ENCODE peak calls at places on chromosomes 5 and 9, in six cellular contexts. One of them, this sample, is unnamed.

GRCh38 chr9:121862371-121862970 is 211.0 kb downstream of the DAB2IP start:
- DNase-seq in HFFc6: no peak
- DNase-seq in activated naive CD4-positive, alpha-beta T cell: no peak
- DNase-seq in tibial artery: no peak
- DNase-seq in NCI-H1048: no peak
- DNase-seq in stimulated activated CD8-positive, alpha-beta memory T cell treated with anti-CD3 and anti-CD28 coated beads, Interleukin-2, amount 100 ng/mL, for 1 hour: no peak
- DNase-seq in this sample: no peak

GRCh38 chr9:72415163-72415562 is 50.2 kb upstream of the ZFAND5 start:
- DNase-seq in stimulated activated CD8-positive, alpha-beta memory T cell treated with anti-CD3 and anti-CD28 coated beads, Interleukin-2, amount 100 ng/mL, for 1 hour: no peak
- DNase-seq in tibial artery: no peak
- DNase-seq in activated naive CD4-positive, alpha-beta T cell: no peak
- DNase-seq in HFFc6: no peak
- DNase-seq in NCI-H1048: no peak
- DNase-seq in this sample: no peak

GRCh38 chr5:132839426-132840301 is 9.2 kb upstream of the SHROOM1 start:
- DNase-seq in activated naive CD4-positive, alpha-beta T cell: no peak
- DNase-seq in stimulated activated CD8-positive, alpha-beta memory T cell treated with anti-CD3 and anti-CD28 coated beads, Interleukin-2, amount 100 ng/mL, for 1 hour: no peak
- DNase-seq in tibial artery: no peak
- DNase-seq in HFFc6: peak; percentile 67
- DNase-seq in NCI-H1048: no peak
- DNase-seq in this sample: no peak

GRCh38 chr5:77239126-77239741 is 28.8 kb downstream of the PDE8B start:
- DNase-seq in tibial artery: no peak
- DNase-seq in NCI-H1048: no peak
- DNase-seq in HFFc6: peak; percentile 22
- DNase-seq in stimulated activated CD8-positive, alpha-beta memory T cell treated with anti-CD3 and anti-CD28 coated beads, Interleukin-2, amount 100 ng/mL, for 1 hour: no peak
- DNase-seq in activated naive CD4-positive, alpha-beta T cell: no peak
- DNase-seq in this sample: no peak

GRCh38 chr5:154830219-154830595 is 20.2 kb downstream of the FAXDC2 start:
- DNase-seq in activated naive CD4-positive, alpha-beta T cell: no peak
- DNase-seq in HFFc6: no peak
- DNase-seq in stimulated activated CD8-positive, alpha-beta memory T cell treated with anti-CD3 and anti-CD28 coated beads, Interleukin-2, amount 100 ng/mL, for 1 hour: no peak
- DNase-seq in tibial artery: no peak
- DNase-seq in NCI-H1048: no peak
- DNase-seq in this sample: no peak

GRCh38 chr9:98929866-98930265 is 13.8 kb upstream of the COL15A1 start:
- DNase-seq in stimulated activated CD8-positive, alpha-beta memory T cell treated with anti-CD3 and anti-CD28 coated beads, Interleukin-2, amount 100 ng/mL, for 1 hour: no peak
- DNase-seq in activated naive CD4-positive, alpha-beta T cell: no peak
- DNase-seq in tibial artery: no peak
- DNase-seq in HFFc6: no peak
- DNase-seq in NCI-H1048: no peak
- DNase-seq in this sample: no peak

GRCh38 chr9:33919276-33919897 is 102.4 kb downstream of the UBE2R2 start:
- DNase-seq in NCI-H1048: no peak
- DNase-seq in HFFc6: no peak
- DNase-seq in activated naive CD4-positive, alpha-beta T cell: no peak
- DNase-seq in stimulated activated CD8-positive, alpha-beta memory T cell treated with anti-CD3 and anti-CD28 coated beads, Interleukin-2, amount 100 ng/mL, for 1 hour: no peak
- DNase-seq in tibial artery: no peak
- DNase-seq in this sample: no peak

GRCh38 chr5:139690385-139691274 is 42.5 kb downstream of the CXXC5 start:
- DNase-seq in stimulated activated CD8-positive, alpha-beta memory T cell treated with anti-CD3 and anti-CD28 coated beads, Interleukin-2, amount 100 ng/mL, for 1 hour: no peak
- DNase-seq in NCI-H1048: no peak
- DNase-seq in HFFc6: peak; percentile 42
- DNase-seq in activated naive CD4-positive, alpha-beta T cell: no peak
- DNase-seq in tibial artery: peak; percentile 83
- DNase-seq in this sample: no peak

GRCh38 chr9:115944166-115944948 is 209.2 kb upstream of the PAPPA start:
- DNase-seq in NCI-H1048: no peak
- DNase-seq in HFFc6: peak; percentile 98
- DNase-seq in activated naive CD4-positive, alpha-beta T cell: no peak
- DNase-seq in tibial artery: peak; percentile 90
- DNase-seq in stimulated activated CD8-positive, alpha-beta memory T cell treated with anti-CD3 and anti-CD28 coated beads, Interleukin-2, amount 100 ng/mL, for 1 hour: no peak
- DNase-seq in this sample: no peak

GRCh38 chr5:1793966-1794895 is 5.4 kb downstream of the MRPL36 start:
- DNase-seq in activated naive CD4-positive, alpha-beta T cell: no peak
- DNase-seq in HFFc6: peak; percentile 70
- DNase-seq in tibial artery: no peak
- DNase-seq in stimulated activated CD8-positive, alpha-beta memory T cell treated with anti-CD3 and anti-CD28 coated beads, Interleukin-2, amount 100 ng/mL, for 1 hour: no peak
- DNase-seq in NCI-H1048: no peak
- DNase-seq in this sample: no peak

GRCh38 chr5:141742866-141743651 is 61.0 kb upstream of the ARAP3 start:
- DNase-seq in stimulated activated CD8-positive, alpha-beta memory T cell treated with anti-CD3 and anti-CD28 coated beads, Interleukin-2, amount 100 ng/mL, for 1 hour: no peak
- DNase-seq in activated naive CD4-positive, alpha-beta T cell: no peak
- DNase-seq in tibial artery: no peak
- DNase-seq in NCI-H1048: no peak
- DNase-seq in HFFc6: no peak
- DNase-seq in this sample: no peak

GRCh38 chr5:141742144-141742543 is 60.1 kb upstream of the ARAP3 start:
- DNase-seq in activated naive CD4-positive, alpha-beta T cell: no peak
- DNase-seq in tibial artery: no peak
- DNase-seq in HFFc6: no peak
- DNase-seq in stimulated activated CD8-positive, alpha-beta memory T cell treated with anti-CD3 and anti-CD28 coated beads, Interleukin-2, amount 100 ng/mL, for 1 hour: no peak
- DNase-seq in NCI-H1048: no peak
- DNase-seq in this sample: no peak

GRCh38 chr9:125258832-125259534 is 2.6 kb upstream of the GAPVD1 start:
- DNase-seq in NCI-H1048: no peak
- DNase-seq in activated naive CD4-positive, alpha-beta T cell: no peak
- DNase-seq in stimulated activated CD8-positive, alpha-beta memory T cell treated with anti-CD3 and anti-CD28 coated beads, Interleukin-2, amount 100 ng/mL, for 1 hour: no peak
- DNase-seq in tibial artery: no peak
- DNase-seq in HFFc6: no peak
- DNase-seq in this sample: no peak

GRCh38 chr9:95736370-95736769 is 139.1 kb upstream of the ERCC6L2 start:
- DNase-seq in stimulated activated CD8-positive, alpha-beta memory T cell treated with anti-CD3 and anti-CD28 coated beads, Interleukin-2, amount 100 ng/mL, for 1 hour: no peak
- DNase-seq in tibial artery: no peak
- DNase-seq in HFFc6: no peak
- DNase-seq in NCI-H1048: no peak
- DNase-seq in activated naive CD4-positive, alpha-beta T cell: no peak
- DNase-seq in this sample: no peak

GRCh38 chr5:149128023-149128875 is 13.0 kb upstream of the ABLIM3 start:
- DNase-seq in tibial artery: no peak
- DNase-seq in HFFc6: no peak
- DNase-seq in stimulated activated CD8-positive, alpha-beta memory T cell treated with anti-CD3 and anti-CD28 coated beads, Interleukin-2, amount 100 ng/mL, for 1 hour: no peak
- DNase-seq in activated naive CD4-positive, alpha-beta T cell: no peak
- DNase-seq in NCI-H1048: no peak
- DNase-seq in this sample: no peak

GRCh38 chr5:104421431-104421830 is 858.8 kb upstream of the NUDT12 start:
- DNase-seq in HFFc6: no peak
- DNase-seq in stimulated activated CD8-positive, alpha-beta memory T cell treated with anti-CD3 and anti-CD28 coated beads, Interleukin-2, amount 100 ng/mL, for 1 hour: no peak
- DNase-seq in NCI-H1048: no peak
- DNase-seq in activated naive CD4-positive, alpha-beta T cell: no peak
- DNase-seq in tibial artery: no peak
- DNase-seq in this sample: no peak

GRCh38 chr5:50730336-50730735 is 63.9 kb downstream of the PARP8 start:
- DNase-seq in stimulated activated CD8-positive, alpha-beta memory T cell treated with anti-CD3 and anti-CD28 coated beads, Interleukin-2, amount 100 ng/mL, for 1 hour: no peak
- DNase-seq in tibial artery: no peak
- DNase-seq in activated naive CD4-positive, alpha-beta T cell: no peak
- DNase-seq in HFFc6: no peak
- DNase-seq in NCI-H1048: no peak
- DNase-seq in this sample: no peak

GRCh38 chr5:31364881-31365636 is 166.8 kb downstream of the DROSHA start:
- DNase-seq in HFFc6: peak; percentile 91
- DNase-seq in NCI-H1048: no peak
- DNase-seq in tibial artery: no peak
- DNase-seq in stimulated activated CD8-positive, alpha-beta memory T cell treated with anti-CD3 and anti-CD28 coated beads, Interleukin-2, amount 100 ng/mL, for 1 hour: no peak
- DNase-seq in activated naive CD4-positive, alpha-beta T cell: no peak
- DNase-seq in this sample: no peak

GRCh38 chr5:168007286-168007685 is 284.2 kb upstream of the WWC1 start:
- DNase-seq in NCI-H1048: no peak
- DNase-seq in HFFc6: no peak
- DNase-seq in activated naive CD4-positive, alpha-beta T cell: no peak
- DNase-seq in tibial artery: no peak
- DNase-seq in stimulated activated CD8-positive, alpha-beta memory T cell treated with anti-CD3 and anti-CD28 coated beads, Interleukin-2, amount 100 ng/mL, for 1 hour: no peak
- DNase-seq in this sample: no peak

GRCh38 chr5:166845044-166845443 is 1446.4 kb upstream of the WWC1 start:
- DNase-seq in HFFc6: no peak
- DNase-seq in stimulated activated CD8-positive, alpha-beta memory T cell treated with anti-CD3 and anti-CD28 coated beads, Interleukin-2, amount 100 ng/mL, for 1 hour: no peak
- DNase-seq in NCI-H1048: no peak
- DNase-seq in activated naive CD4-positive, alpha-beta T cell: no peak
- DNase-seq in tibial artery: no peak
- DNase-seq in this sample: no peak

This sample was measured in NCI-H187.